ENCODE peak calls at places on chromosomes 1 and 21, in ten cellular contexts. One of them, this sample, is unnamed.

GRCh38 chr21:33948096-33948950 is 32.7 kb upstream of the ATP5PO start:
- DNase-seq in GM12878: peak; percentile 89
- DNase-seq in IMR-90: peak; percentile 30
- DNase-seq in neural progenitor cell: peak; percentile 85
- DNase-seq in HCT116: peak; percentile 61
- DNase-seq in fibroblast of lung: peak; percentile 31
- DNase-seq in GM23248: peak; percentile 79
- DNase-seq in neuronal stem cell: peak; percentile 78
- DNase-seq in mesendoderm: peak; percentile 98
- DNase-seq in PC-3: peak; percentile 78
- DNase-seq in this sample: peak; percentile 91

GRCh38 chr1:113677250-113678158 is 81.8 kb downstream of the PHTF1 start:
- DNase-seq in GM23248: peak; percentile 67
- DNase-seq in GM12878: no peak
- DNase-seq in IMR-90: peak; percentile 63
- DNase-seq in neural progenitor cell: peak; percentile 67
- DNase-seq in PC-3: peak; percentile 75
- DNase-seq in HCT116: peak; percentile 44
- DNase-seq in fibroblast of lung: peak; percentile 71
- DNase-seq in mesendoderm: peak; percentile 53
- DNase-seq in neuronal stem cell: peak; percentile 31
- DNase-seq in this sample: no peak

GRCh38 chr1:208600456-208600855 is 356.3 kb upstream of the PLXNA2 start:
- DNase-seq in PC-3: no peak
- DNase-seq in fibroblast of lung: no peak
- DNase-seq in GM23248: no peak
- DNase-seq in mesendoderm: no peak
- DNase-seq in neural progenitor cell: no peak
- DNase-seq in HCT116: no peak
- DNase-seq in IMR-90: no peak
- DNase-seq in neuronal stem cell: no peak
- DNase-seq in GM12878: no peak
- DNase-seq in this sample: no peak

GRCh38 chr1:205536759-205537361 is 32.4 kb downstream of the CDK18 start:
- DNase-seq in mesendoderm: no peak
- DNase-seq in GM12878: no peak
- DNase-seq in GM23248: no peak
- DNase-seq in IMR-90: no peak
- DNase-seq in fibroblast of lung: no peak
- DNase-seq in neuronal stem cell: no peak
- DNase-seq in PC-3: peak; percentile 59
- DNase-seq in HCT116: no peak
- DNase-seq in neural progenitor cell: no peak
- DNase-seq in this sample: peak; percentile 64

GRCh38 chr1:227779021-227779441 is 36.4 kb upstream of the PRSS38 start:
- DNase-seq in IMR-90: no peak
- DNase-seq in neural progenitor cell: no peak
- DNase-seq in GM12878: no peak
- DNase-seq in PC-3: no peak
- DNase-seq in neuronal stem cell: no peak
- DNase-seq in mesendoderm: no peak
- DNase-seq in GM23248: no peak
- DNase-seq in fibroblast of lung: no peak
- DNase-seq in HCT116: no peak
- DNase-seq in this sample: no peak

GRCh38 chr1:248847181-248847955 is 9.3 kb downstream of the ZNF672 start:
- DNase-seq in GM23248: no peak
- DNase-seq in neural progenitor cell: no peak
- DNase-seq in IMR-90: no peak
- DNase-seq in fibroblast of lung: no peak
- DNase-seq in PC-3: no peak
- DNase-seq in HCT116: no peak
- DNase-seq in mesendoderm: no peak
- DNase-seq in GM12878: no peak
- DNase-seq in neuronal stem cell: no peak
- DNase-seq in this sample: no peak

GRCh38 chr1:219292989-219293388 is 119.3 kb downstream of the LYPLAL1 start:
- DNase-seq in HCT116: no peak
- DNase-seq in mesendoderm: no peak
- DNase-seq in neural progenitor cell: no peak
- DNase-seq in neuronal stem cell: no peak
- DNase-seq in fibroblast of lung: peak; percentile 41
- DNase-seq in PC-3: no peak
- DNase-seq in GM12878: no peak
- DNase-seq in IMR-90: no peak
- DNase-seq in GM23248: no peak
- DNase-seq in this sample: no peak

GRCh38 chr1:19450811-19451564 is 34.4 kb downstream of the CAPZB start:
- DNase-seq in neural progenitor cell: no peak
- DNase-seq in PC-3: peak; percentile 94
- DNase-seq in neuronal stem cell: no peak
- DNase-seq in HCT116: peak; percentile 37
- DNase-seq in GM12878: no peak
- DNase-seq in IMR-90: peak; percentile 99
- DNase-seq in mesendoderm: no peak
- DNase-seq in GM23248: peak; percentile 97
- DNase-seq in fibroblast of lung: peak; percentile 97
- DNase-seq in this sample: no peak

GRCh38 chr1:23591460-23592208 is 32.3 kb upstream of the ID3 start:
- DNase-seq in neural progenitor cell: no peak
- DNase-seq in fibroblast of lung: no peak
- DNase-seq in neuronal stem cell: no peak
- DNase-seq in HCT116: no peak
- DNase-seq in mesendoderm: no peak
- DNase-seq in GM23248: no peak
- DNase-seq in IMR-90: peak; percentile 46
- DNase-seq in GM12878: no peak
- DNase-seq in PC-3: no peak
- DNase-seq in this sample: no peak

GRCh38 chr1:206676499-206676898 is 8.2 kb upstream of the MAPKAPK2 start:
- DNase-seq in IMR-90: no peak
- DNase-seq in GM12878: no peak
- DNase-seq in HCT116: no peak
- DNase-seq in GM23248: no peak
- DNase-seq in PC-3: no peak
- DNase-seq in neuronal stem cell: no peak
- DNase-seq in neural progenitor cell: no peak
- DNase-seq in mesendoderm: no peak
- DNase-seq in fibroblast of lung: no peak
- DNase-seq in this sample: no peak

GRCh38 chr1:58715108-58715507 is 15.2 kb upstream of the MYSM1 start:
- DNase-seq in IMR-90: no peak
- DNase-seq in neuronal stem cell: no peak
- DNase-seq in PC-3: no peak
- DNase-seq in GM12878: no peak
- DNase-seq in mesendoderm: no peak
- DNase-seq in GM23248: no peak
- DNase-seq in HCT116: no peak
- DNase-seq in fibroblast of lung: no peak
- DNase-seq in neural progenitor cell: no peak
- DNase-seq in this sample: no peak

GRCh38 chr1:197924516-197925123 is 7.4 kb downstream of the LHX9 start:
- DNase-seq in PC-3: peak; percentile 68
- DNase-seq in GM23248: peak; percentile 70
- DNase-seq in fibroblast of lung: peak; percentile 65
- DNase-seq in GM12878: no peak
- DNase-seq in mesendoderm: peak; percentile 71
- DNase-seq in neural progenitor cell: peak; percentile 72
- DNase-seq in HCT116: peak; percentile 51
- DNase-seq in neuronal stem cell: peak; percentile 47
- DNase-seq in IMR-90: peak; percentile 61
- DNase-seq in this sample: no peak

GRCh38 chr1:219041819-219042218 is 131.9 kb upstream of the LYPLAL1 start:
- DNase-seq in mesendoderm: no peak
- DNase-seq in GM23248: no peak
- DNase-seq in IMR-90: peak; percentile 40
- DNase-seq in fibroblast of lung: peak; percentile 59
- DNase-seq in HCT116: no peak
- DNase-seq in PC-3: no peak
- DNase-seq in GM12878: no peak
- DNase-seq in neuronal stem cell: no peak
- DNase-seq in neural progenitor cell: no peak
- DNase-seq in this sample: no peak

GRCh38 chr1:27416387-27417111 is 24.1 kb downstream of the GPR3 start:
- DNase-seq in fibroblast of lung: peak; percentile 73
- DNase-seq in HCT116: peak; percentile 55
- DNase-seq in neuronal stem cell: no peak
- DNase-seq in PC-3: peak; percentile 70
- DNase-seq in mesendoderm: peak; percentile 90
- DNase-seq in GM12878: peak; percentile 70
- DNase-seq in neural progenitor cell: peak; percentile 73
- DNase-seq in IMR-90: peak; percentile 73
- DNase-seq in GM23248: peak; percentile 80
- DNase-seq in this sample: no peak

GRCh38 chr1:156090822-156091188 is 8.5 kb upstream of the MEX3A start:
- DNase-seq in fibroblast of lung: peak; percentile 78
- DNase-seq in HCT116: peak; percentile 73
- DNase-seq in neural progenitor cell: peak; percentile 92
- DNase-seq in mesendoderm: peak; percentile 91
- DNase-seq in PC-3: peak; percentile 97
- DNase-seq in GM23248: peak; percentile 84
- DNase-seq in neuronal stem cell: peak; percentile 83
- DNase-seq in GM12878: no peak
- DNase-seq in IMR-90: peak; percentile 71
- DNase-seq in this sample: peak; percentile 93

GRCh38 chr1:12637693-12638092 is 6.2 kb upstream of the AADACL4 start:
- DNase-seq in mesendoderm: no peak
- DNase-seq in neural progenitor cell: no peak
- DNase-seq in HCT116: no peak
- DNase-seq in GM23248: no peak
- DNase-seq in fibroblast of lung: no peak
- DNase-seq in PC-3: no peak
- DNase-seq in IMR-90: no peak
- DNase-seq in neuronal stem cell: no peak
- DNase-seq in GM12878: no peak
- DNase-seq in this sample: no peak
- H3K27ac ChIP-seq in mesendoderm: no peak overlapping the region
- H3K27ac ChIP-seq in neural progenitor cell: no peak overlapping the region
- H3K27ac ChIP-seq in HCT116: no peak overlapping the region
- H3K27ac ChIP-seq in GM23248: no peak overlapping the region
- H3K27ac ChIP-seq in fibroblast of lung: no peak overlapping the region
- H3K27ac ChIP-seq in PC-3: no peak overlapping the region
- H3K27ac ChIP-seq in IMR-90: no peak overlapping the region
- H3K27ac ChIP-seq in neuronal stem cell: no peak overlapping the region
- H3K27ac ChIP-seq in GM12878: no peak overlapping the region
- H3K27ac ChIP-seq in this sample: no peak overlapping the region

GRCh38 chr1:51784997-51785421 is 93.5 kb downstream of the NRDC start:
- DNase-seq in neural progenitor cell: no peak
- DNase-seq in IMR-90: peak; percentile 63
- DNase-seq in fibroblast of lung: no peak
- DNase-seq in GM12878: no peak
- DNase-seq in PC-3: no peak
- DNase-seq in GM23248: no peak
- DNase-seq in HCT116: no peak
- DNase-seq in neuronal stem cell: no peak
- DNase-seq in mesendoderm: peak; percentile 47
- DNase-seq in this sample: no peak
- H3K36me3 ChIP-seq in neural progenitor cell: peaks cover 11% of the 10 kb centered on the region
- H3K36me3 ChIP-seq in IMR-90: peaks cover 48% of the 10 kb centered on the region
- H3K36me3 ChIP-seq in fibroblast of lung: peaks cover 3% of the 10 kb centered on the region
- H3K36me3 ChIP-seq in GM12878: peaks cover 45% of the 10 kb centered on the region
- H3K36me3 ChIP-seq in PC-3: peaks cover 40% of the 10 kb centered on the region
- H3K36me3 ChIP-seq in GM23248: peaks cover 44% of the 10 kb centered on the region
- H3K36me3 ChIP-seq in HCT116: peaks cover 28% of the 10 kb centered on the region
- H3K36me3 ChIP-seq in neuronal stem cell: peaks cover 39% of the 10 kb centered on the region
- H3K36me3 ChIP-seq in mesendoderm: peaks cover 21% of the 10 kb centered on the region
- H3K36me3 ChIP-seq in this sample: peaks cover 63% of the 10 kb centered on the region

DNA sequence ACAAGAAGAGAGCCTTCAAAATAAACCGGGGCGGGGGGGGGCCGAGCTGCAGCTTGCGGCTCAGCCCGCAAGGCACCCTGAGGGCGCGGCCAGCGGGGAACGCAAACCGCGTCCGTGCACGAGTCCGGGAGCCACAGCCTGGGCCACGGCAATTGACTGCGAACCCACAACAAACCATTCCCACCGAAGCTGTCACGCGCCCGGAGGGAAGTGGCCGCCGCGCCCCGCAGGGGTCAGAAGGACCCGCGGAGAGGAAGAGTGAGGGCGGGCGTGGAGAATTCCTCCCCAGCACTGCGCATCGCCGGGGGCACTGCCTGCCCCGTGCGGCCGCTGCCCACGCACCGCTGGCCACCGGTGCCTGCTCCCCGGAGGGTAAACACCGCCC is 628 bp downstream of the TGFBR3 start:
- DNase-seq in PC-3: peak; percentile 9
- DNase-seq in GM12878: no peak
- DNase-seq in mesendoderm: no peak
- DNase-seq in HCT116: no peak
- DNase-seq in neuronal stem cell: no peak
- DNase-seq in fibroblast of lung: no peak
- DNase-seq in GM23248: peak; percentile 69
- DNase-seq in neural progenitor cell: peak; percentile 40
- DNase-seq in IMR-90: peak; percentile 12
- DNase-seq in this sample: peak; percentile 84
- H3K9ac ChIP-seq in PC-3: peak overlapping the region; percentile 42
- H3K9ac ChIP-seq in GM12878: peak overlapping the region; percentile 62
- H3K9ac ChIP-seq in mesendoderm: peak overlapping the region; percentile 67
- H3K9ac ChIP-seq in HCT116: peak overlapping the region; percentile 73
- H3K9ac ChIP-seq in neuronal stem cell: peak overlapping the region; percentile 98
- H3K9ac ChIP-seq in fibroblast of lung: peak overlapping the region; percentile 87
- H3K9ac ChIP-seq in GM23248: peak overlapping the region; percentile 87
- H3K9ac ChIP-seq in neural progenitor cell: no peak overlapping the region
- H3K9ac ChIP-seq in IMR-90: peak overlapping the region; percentile 93
- H3K9ac ChIP-seq in this sample: peak overlapping the region; percentile 53

DNA sequence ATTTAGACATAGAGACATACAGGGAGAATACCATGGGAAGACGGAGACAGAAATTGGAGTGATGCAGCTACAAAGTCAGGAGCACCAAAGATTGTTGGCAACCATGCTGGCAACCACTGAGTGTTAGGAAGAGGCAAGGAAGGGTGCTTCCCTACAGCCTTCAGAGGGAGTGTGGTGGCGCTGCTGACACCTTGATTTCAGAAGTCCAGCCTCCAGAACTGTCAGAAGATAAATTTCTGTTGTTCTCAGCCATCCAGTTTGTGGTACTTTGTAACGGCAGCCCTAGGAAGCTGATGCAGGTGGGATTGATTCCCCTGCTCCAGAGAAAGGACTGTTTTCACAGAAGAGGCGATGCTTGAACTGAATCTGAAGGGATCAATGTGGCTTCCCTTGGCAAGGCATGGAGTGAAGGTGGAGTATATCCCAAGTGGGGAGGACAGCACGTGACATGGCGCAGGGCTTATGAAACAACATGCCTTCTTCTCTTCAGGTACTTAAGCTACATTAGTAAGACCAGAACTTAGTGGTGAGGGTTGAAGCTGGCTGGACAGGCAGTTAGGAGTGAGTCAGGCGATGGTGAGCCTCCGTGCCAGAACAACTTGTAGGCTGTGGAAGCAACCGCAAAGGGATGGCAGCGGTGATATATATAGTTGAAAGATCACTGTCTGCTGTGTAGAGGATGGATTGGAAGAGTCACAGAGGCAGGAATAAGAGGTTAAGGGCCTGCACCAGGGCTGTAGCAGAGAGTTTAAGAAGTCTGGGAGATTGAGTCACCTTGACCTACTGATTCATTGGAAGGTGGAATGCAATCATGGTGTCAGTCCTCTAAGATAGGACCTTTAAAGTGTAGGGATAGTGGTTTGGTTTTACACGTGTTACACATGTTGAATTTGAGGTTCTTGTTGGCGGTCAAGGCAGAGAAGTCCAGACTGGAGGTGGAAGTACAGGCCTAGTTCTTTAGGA is 2.1 kb downstream of the LEPR start:
- DNase-seq in neural progenitor cell: no peak
- DNase-seq in neuronal stem cell: no peak
- DNase-seq in HCT116: no peak
- DNase-seq in IMR-90: peak; percentile 44
- DNase-seq in fibroblast of lung: peak; percentile 49
- DNase-seq in GM23248: peak; percentile 59
- DNase-seq in mesendoderm: no peak
- DNase-seq in PC-3: peak; percentile 31
- DNase-seq in GM12878: no peak
- DNase-seq in this sample: peak; percentile 46
- H3K27ac ChIP-seq in neural progenitor cell: no peak overlapping the region
- H3K27ac ChIP-seq in neuronal stem cell: no peak overlapping the region
- H3K27ac ChIP-seq in HCT116: no peak overlapping the region
- H3K27ac ChIP-seq in IMR-90: peak overlapping the region; percentile 15
- H3K27ac ChIP-seq in fibroblast of lung: peak overlapping the region; percentile 89
- H3K27ac ChIP-seq in GM23248: peak overlapping the region; percentile 87
- H3K27ac ChIP-seq in mesendoderm: no peak overlapping the region
- H3K27ac ChIP-seq in PC-3: no peak overlapping the region
- H3K27ac ChIP-seq in GM12878: no peak overlapping the region
- H3K27ac ChIP-seq in this sample: peak overlapping the region; percentile 93

This sample was measured in kidney.